ENCODE peak calls at places on chromosomes 6 and 20, in six cellular contexts. One of them, this sample, is unnamed.

GRCh38 chr6:12371641-12372146 is 81.5 kb downstream of the EDN1 start:
- DNase-seq in GM12864: no peak
- DNase-seq in GM12865: no peak
- DNase-seq in left ventricle myocardium inferior: no peak
- DNase-seq in HFF-Myc: no peak
- DNase-seq in fibroblast of the aortic adventitia: peak; percentile 36
- DNase-seq in this sample: peak; percentile 24

GRCh38 chr20:32181606-32182005 is 25.9 kb downstream of the PLAGL2 start:
- DNase-seq in GM12864: no peak
- DNase-seq in GM12865: no peak
- DNase-seq in left ventricle myocardium inferior: no peak
- DNase-seq in HFF-Myc: no peak
- DNase-seq in fibroblast of the aortic adventitia: no peak
- DNase-seq in this sample: no peak

GRCh38 chr20:7180261-7181045 is 413.0 kb downstream of the BMP2 start:
- DNase-seq in GM12864: no peak
- DNase-seq in GM12865: no peak
- DNase-seq in left ventricle myocardium inferior: no peak
- DNase-seq in HFF-Myc: no peak
- DNase-seq in fibroblast of the aortic adventitia: peak; percentile 70
- DNase-seq in this sample: peak; percentile 40

GRCh38 chr20:21981607-21982344 is 276.3 kb downstream of the PAX1 start:
- DNase-seq in GM12864: no peak
- DNase-seq in GM12865: no peak
- DNase-seq in left ventricle myocardium inferior: no peak
- DNase-seq in HFF-Myc: no peak
- DNase-seq in fibroblast of the aortic adventitia: peak; percentile 78
- DNase-seq in this sample: peak; percentile 50

GRCh38 chr6:150395388-150396009 is 26.7 kb downstream of the IYD start:
- DNase-seq in GM12864: no peak
- DNase-seq in GM12865: peak; percentile 60
- DNase-seq in left ventricle myocardium inferior: no peak
- DNase-seq in HFF-Myc: peak; percentile 32
- DNase-seq in fibroblast of the aortic adventitia: peak; percentile 65
- DNase-seq in this sample: peak; percentile 76

GRCh38 chr20:17878912-17879602 is 89.5 kb downstream of the SNX5 start:
- DNase-seq in GM12864: no peak
- DNase-seq in GM12865: peak; percentile 64
- DNase-seq in left ventricle myocardium inferior: no peak
- DNase-seq in HFF-Myc: no peak
- DNase-seq in fibroblast of the aortic adventitia: no peak
- DNase-seq in this sample: no peak

GRCh38 chr6:12903246-12903645 is 186.7 kb downstream of the PHACTR1 start:
- DNase-seq in GM12864: no peak
- DNase-seq in GM12865: no peak
- DNase-seq in left ventricle myocardium inferior: no peak
- DNase-seq in HFF-Myc: no peak
- DNase-seq in fibroblast of the aortic adventitia: no peak
- DNase-seq in this sample: peak; percentile 1

GRCh38 chr20:5652626-5653573 is 97.3 kb upstream of the SHLD1 start:
- DNase-seq in GM12864: no peak
- DNase-seq in GM12865: peak; percentile 51
- DNase-seq in left ventricle myocardium inferior: no peak
- DNase-seq in HFF-Myc: no peak
- DNase-seq in fibroblast of the aortic adventitia: peak; percentile 66
- DNase-seq in this sample: peak; percentile 84

GRCh38 chr20:63731410-63731809 is 5.1 kb upstream of the LIME1 start:
- DNase-seq in GM12864: no peak
- DNase-seq in GM12865: no peak
- DNase-seq in left ventricle myocardium inferior: no peak
- DNase-seq in HFF-Myc: no peak
- DNase-seq in fibroblast of the aortic adventitia: no peak
- DNase-seq in this sample: no peak

GRCh38 chr6:162750776-162751175 is 23.0 kb downstream of the PACRG start:
- DNase-seq in GM12864: no peak
- DNase-seq in GM12865: no peak
- DNase-seq in left ventricle myocardium inferior: no peak
- DNase-seq in HFF-Myc: no peak
- DNase-seq in fibroblast of the aortic adventitia: peak; percentile 1
- DNase-seq in this sample: peak; percentile 15

GRCh38 chr20:4305091-4305490 is 289.7 kb upstream of the RNF24 start:
- DNase-seq in GM12864: no peak
- DNase-seq in GM12865: no peak
- DNase-seq in left ventricle myocardium inferior: no peak
- DNase-seq in HFF-Myc: no peak
- DNase-seq in fibroblast of the aortic adventitia: no peak
- DNase-seq in this sample: no peak

GRCh38 chr6:34391711-34392496 is 565 bp downstream of the NUDT3 start:
- DNase-seq in GM12864: peak; percentile 37
- DNase-seq in GM12865: peak; percentile 83
- DNase-seq in left ventricle myocardium inferior: peak; percentile 62
- DNase-seq in HFF-Myc: no peak
- DNase-seq in fibroblast of the aortic adventitia: peak; percentile 45
- DNase-seq in this sample: peak; percentile 56

GRCh38 chr6:15500078-15500740 is 162.6 kb downstream of the DTNBP1 start:
- DNase-seq in GM12864: no peak
- DNase-seq in GM12865: no peak
- DNase-seq in left ventricle myocardium inferior: no peak
- DNase-seq in HFF-Myc: no peak
- DNase-seq in fibroblast of the aortic adventitia: no peak
- DNase-seq in this sample: no peak

GRCh38 chr20:11235058-11235457 is 561.3 kb upstream of the JAG1 start:
- DNase-seq in GM12864: no peak
- DNase-seq in GM12865: no peak
- DNase-seq in left ventricle myocardium inferior: no peak
- DNase-seq in HFF-Myc: peak; percentile 29
- DNase-seq in fibroblast of the aortic adventitia: peak; percentile 52
- DNase-seq in this sample: peak; percentile 53

GRCh38 chr6:149924206-149924932 is 1.4 kb upstream of the RAET1G start:
- DNase-seq in GM12864: no peak
- DNase-seq in GM12865: no peak
- DNase-seq in left ventricle myocardium inferior: no peak
- DNase-seq in HFF-Myc: no peak
- DNase-seq in fibroblast of the aortic adventitia: no peak
- DNase-seq in this sample: no peak

GRCh38 chr6:151154418-151154817 is 85.3 kb upstream of the AKAP12 start:
- DNase-seq in GM12864: no peak
- DNase-seq in GM12865: no peak
- DNase-seq in left ventricle myocardium inferior: peak; percentile 43
- DNase-seq in HFF-Myc: no peak
- DNase-seq in fibroblast of the aortic adventitia: peak; percentile 24
- DNase-seq in this sample: peak; percentile 71

GRCh38 chr6:160348552-160349441 is 619 bp downstream of the SLC22A3 start:
- DNase-seq in GM12864: no peak
- DNase-seq in GM12865: no peak
- DNase-seq in left ventricle myocardium inferior: no peak
- DNase-seq in HFF-Myc: no peak
- DNase-seq in fibroblast of the aortic adventitia: peak; percentile 17
- DNase-seq in this sample: peak; percentile 15

GRCh38 chr6:156869986-156870398 is 92.8 kb downstream of the ARID1B start:
- DNase-seq in GM12864: no peak
- DNase-seq in GM12865: no peak
- DNase-seq in left ventricle myocardium inferior: no peak
- DNase-seq in HFF-Myc: no peak
- DNase-seq in fibroblast of the aortic adventitia: no peak
- DNase-seq in this sample: no peak

GRCh38 chr6:159098636-159099106 is 53.9 kb upstream of the TAGAP start:
- DNase-seq in GM12864: no peak
- DNase-seq in GM12865: peak; percentile 39
- DNase-seq in left ventricle myocardium inferior: no peak
- DNase-seq in HFF-Myc: no peak
- DNase-seq in fibroblast of the aortic adventitia: no peak
- DNase-seq in this sample: no peak

GRCh38 chr6:6386010-6386409 is 65.5 kb upstream of the F13A1 start:
- DNase-seq in GM12864: no peak
- DNase-seq in GM12865: no peak
- DNase-seq in left ventricle myocardium inferior: no peak
- DNase-seq in HFF-Myc: no peak
- DNase-seq in fibroblast of the aortic adventitia: no peak
- DNase-seq in this sample: no peak

GRCh38 chr6:167855825-167856425 is 29.2 kb downstream of the AFDN start:
- DNase-seq in GM12864: no peak
- DNase-seq in GM12865: no peak
- DNase-seq in left ventricle myocardium inferior: no peak
- DNase-seq in HFF-Myc: peak; percentile 54
- DNase-seq in fibroblast of the aortic adventitia: peak; percentile 93
- DNase-seq in this sample: peak; percentile 98

GRCh38 chr6:42642794-42643193 is 79.0 kb downstream of the UBR2 start:
- DNase-seq in GM12864: no peak
- DNase-seq in GM12865: no peak
- DNase-seq in left ventricle myocardium inferior: no peak
- DNase-seq in HFF-Myc: no peak
- DNase-seq in fibroblast of the aortic adventitia: no peak
- DNase-seq in this sample: no peak

GRCh38 chr6:159012201-159012600 is 12.2 kb upstream of the RSPH3 start:
- DNase-seq in GM12864: no peak
- DNase-seq in GM12865: no peak
- DNase-seq in left ventricle myocardium inferior: no peak
- DNase-seq in HFF-Myc: no peak
- DNase-seq in fibroblast of the aortic adventitia: no peak
- DNase-seq in this sample: peak; percentile 49

GRCh38 chr20:44692932-44693476 is 22.2 kb upstream of the CCN5 start:
- DNase-seq in GM12864: no peak
- DNase-seq in GM12865: no peak
- DNase-seq in left ventricle myocardium inferior: peak; percentile 78
- DNase-seq in HFF-Myc: no peak
- DNase-seq in fibroblast of the aortic adventitia: peak; percentile 98
- DNase-seq in this sample: peak; percentile 94

GRCh38 chr6:148768646-148769270 is 21.9 kb downstream of the UST start:
- DNase-seq in GM12864: no peak
- DNase-seq in GM12865: no peak
- DNase-seq in left ventricle myocardium inferior: no peak
- DNase-seq in HFF-Myc: no peak
- DNase-seq in fibroblast of the aortic adventitia: no peak
- DNase-seq in this sample: no peak

GRCh38 chr6:31010393-31011060 is at the start of gene MUC22:
- DNase-seq in GM12864: no peak
- DNase-seq in GM12865: no peak
- DNase-seq in left ventricle myocardium inferior: no peak
- DNase-seq in HFF-Myc: peak; percentile 4
- DNase-seq in fibroblast of the aortic adventitia: peak; percentile 39
- DNase-seq in this sample: peak; percentile 69

GRCh38 chr6:142728367-142728766 is 216.6 kb downstream of the HIVEP2 start:
- DNase-seq in GM12864: no peak
- DNase-seq in GM12865: no peak
- DNase-seq in left ventricle myocardium inferior: no peak
- DNase-seq in HFF-Myc: no peak
- DNase-seq in fibroblast of the aortic adventitia: no peak
- DNase-seq in this sample: peak; percentile 23

GRCh38 chr6:64010646-64011045 is 375.0 kb downstream of the PHF3 start:
- DNase-seq in GM12864: no peak
- DNase-seq in GM12865: no peak
- DNase-seq in left ventricle myocardium inferior: no peak
- DNase-seq in HFF-Myc: no peak
- DNase-seq in fibroblast of the aortic adventitia: no peak
- DNase-seq in this sample: no peak

GRCh38 chr20:39986231-39986904 is 702.7 kb downstream of the MAFB start:
- DNase-seq in GM12864: no peak
- DNase-seq in GM12865: no peak
- DNase-seq in left ventricle myocardium inferior: peak; percentile 64
- DNase-seq in HFF-Myc: peak; percentile 31
- DNase-seq in fibroblast of the aortic adventitia: peak; percentile 45
- DNase-seq in this sample: peak; percentile 58

GRCh38 chr6:47405273-47405672 is 72.3 kb upstream of the CD2AP start:
- DNase-seq in GM12864: no peak
- DNase-seq in GM12865: no peak
- DNase-seq in left ventricle myocardium inferior: no peak
- DNase-seq in HFF-Myc: no peak
- DNase-seq in fibroblast of the aortic adventitia: no peak
- DNase-seq in this sample: no peak

GRCh38 chr20:18701969-18702368 is 111.6 kb upstream of the SCP2D1 start:
- DNase-seq in GM12864: no peak
- DNase-seq in GM12865: no peak
- DNase-seq in left ventricle myocardium inferior: no peak
- DNase-seq in HFF-Myc: no peak
- DNase-seq in fibroblast of the aortic adventitia: no peak
- DNase-seq in this sample: no peak

GRCh38 chr6:28747083-28747630 is 176.6 kb downstream of the TRIM27 start:
- DNase-seq in GM12864: no peak
- DNase-seq in GM12865: no peak
- DNase-seq in left ventricle myocardium inferior: no peak
- DNase-seq in HFF-Myc: no peak
- DNase-seq in fibroblast of the aortic adventitia: no peak
- DNase-seq in this sample: no peak
- H3K4me3 ChIP-seq in GM12864: no peak overlapping the region
- H3K4me3 ChIP-seq in GM12865: no peak overlapping the region
- H3K4me3 ChIP-seq in left ventricle myocardium inferior: no peak overlapping the region
- H3K4me3 ChIP-seq in HFF-Myc: peak overlapping the region; percentile 19
- H3K4me3 ChIP-seq in fibroblast of the aortic adventitia: peak overlapping the region; percentile 22
- H3K4me3 ChIP-seq in this sample: peak overlapping the region; percentile 28

DNA sequence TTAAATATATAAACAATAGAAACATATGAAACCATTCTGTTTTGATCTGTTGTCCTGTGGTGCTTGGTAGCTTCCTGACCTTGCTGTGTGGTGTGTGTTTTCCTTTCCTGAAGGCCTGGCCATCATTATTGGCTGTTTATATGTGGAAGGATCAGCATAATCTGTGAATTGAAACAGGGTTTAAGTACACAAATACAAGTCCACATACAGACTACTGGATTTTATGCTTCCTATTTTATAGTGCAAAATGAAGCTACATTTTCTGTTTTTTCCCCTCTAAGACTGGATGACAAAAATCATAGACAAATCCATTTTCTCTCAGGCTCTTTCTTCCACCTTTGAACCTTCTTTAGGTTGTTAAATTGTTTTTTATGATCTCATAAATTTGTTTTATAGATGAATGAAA is 2.5 kb downstream of the LIN28B start:
- DNase-seq in GM12864: no peak
- DNase-seq in GM12865: no peak
- DNase-seq in left ventricle myocardium inferior: no peak
- DNase-seq in HFF-Myc: no peak
- DNase-seq in fibroblast of the aortic adventitia: no peak
- DNase-seq in this sample: no peak
- TF ChIP-seq CTCF in GM12864: no peak
- TF ChIP-seq CTCF in GM12865: no peak
- TF ChIP-seq CTCF in left ventricle myocardium inferior: no peak
- TF ChIP-seq CTCF in HFF-Myc: no peak
- TF ChIP-seq CTCF in fibroblast of the aortic adventitia: no peak
- TF ChIP-seq CTCF in this sample: no peak

DNA sequence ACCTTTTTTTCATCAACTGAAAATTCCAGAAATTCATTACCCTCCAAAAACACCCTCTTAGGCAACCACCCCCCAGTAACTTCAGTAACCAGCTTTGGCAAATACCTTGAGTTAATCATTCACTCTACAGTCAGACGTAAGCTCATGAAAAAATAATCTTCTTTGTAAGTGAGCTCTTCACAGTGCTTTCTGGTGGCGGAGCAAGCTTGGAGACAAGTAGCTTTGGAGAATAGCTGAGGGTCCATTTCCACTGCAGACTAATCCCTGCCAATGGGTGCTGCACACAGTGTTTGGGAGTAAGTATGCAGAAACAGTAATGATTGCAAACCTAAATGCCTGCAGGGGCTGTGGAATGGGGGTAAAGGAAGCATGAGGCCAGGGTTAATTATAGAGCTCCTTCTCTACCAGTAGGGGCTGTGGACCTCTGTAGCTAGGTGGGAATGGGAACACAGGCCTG is 56.8 kb upstream of the HINT3 start:
- DNase-seq in GM12864: no peak
- DNase-seq in GM12865: no peak
- DNase-seq in left ventricle myocardium inferior: no peak
- DNase-seq in HFF-Myc: no peak
- DNase-seq in fibroblast of the aortic adventitia: no peak
- DNase-seq in this sample: no peak
- H3K4me3 ChIP-seq in GM12864: no peak overlapping the region
- H3K4me3 ChIP-seq in GM12865: no peak overlapping the region
- H3K4me3 ChIP-seq in left ventricle myocardium inferior: no peak overlapping the region
- H3K4me3 ChIP-seq in HFF-Myc: no peak overlapping the region
- H3K4me3 ChIP-seq in fibroblast of the aortic adventitia: no peak overlapping the region
- H3K4me3 ChIP-seq in this sample: no peak overlapping the region

GRCh38 chr6:28399370-28400121 is at the start of gene ZSCAN12:
- DNase-seq in GM12864: peak; percentile 83
- DNase-seq in GM12865: peak; percentile 96
- DNase-seq in left ventricle myocardium inferior: peak; percentile 77
- DNase-seq in HFF-Myc: peak; percentile 70
- DNase-seq in fibroblast of the aortic adventitia: peak; percentile 90
- DNase-seq in this sample: peak; percentile 90
- TF ChIP-seq CTCF in GM12864: peak; percentile 60
- TF ChIP-seq CTCF in GM12865: peak; percentile 65
- TF ChIP-seq CTCF in left ventricle myocardium inferior: peak; percentile 57
- TF ChIP-seq CTCF in HFF-Myc: peak; percentile 71
- TF ChIP-seq CTCF in fibroblast of the aortic adventitia: peak; percentile 45
- TF ChIP-seq CTCF in this sample: peak; percentile 65